ENCODE peak calls at places on chromosomes 3 and 15, in nine cellular contexts. H, X, P, U, F, C, K, S and M are unnamed samples.

GRCh38 chr3:179797192-179797591 is 144.4 kb downstream of the USP13 start:
- DNase-seq in S (no peak), P (no peak), C (no peak), K (no peak), X (no peak), U (no peak), H (no peak), F (no peak), M (no peak)

GRCh38 chr3:12719541-12719940 is 39.5 kb downstream of the TMEM40 start:
- DNase-seq in F (no peak), C (no peak), U (no peak), X (no peak), H (no peak), P (no peak), K (no peak), S (no peak), M (no peak)

GRCh38 chr3:177493091-177493490 is 295.8 kb upstream of the TBL1XR1 start:
- DNase-seq in U (no peak), S (no peak), C (no peak), K (no peak), X (no peak), P (no peak), H (no peak), F (no peak), M (no peak)

GRCh38 chr15:60444289-60444912 is 34.5 kb downstream of the ICE2 start:
- DNase-seq in S (peak; percentile 46), F (no peak), C (peak; percentile 26), U (no peak), P (no peak), H (peak; percentile 50), K (no peak), X (no peak), M (no peak)

GRCh38 chr3:54853573-54854404 is 74.1 kb downstream of the LRTM1 start:
- DNase-seq in K (peak; percentile 15), U (peak; percentile 76), C (no peak), S (peak; percentile 38), X (peak; percentile 66), H (peak; percentile 25), P (peak; percentile 74), F (no peak), M (peak; percentile 65)

GRCh38 chr3:13581485-13582365 is 32.8 kb downstream of the FBLN2 start:
- DNase-seq in X (peak; percentile 48), S (no peak), F (no peak), U (no peak), K (no peak), P (no peak), C (no peak), H (no peak), M (no peak)

GRCh38 chr3:72259755-72260589 is 475.0 kb upstream of the PROK2 start:
- DNase-seq in C (peak; percentile 32), U (peak; percentile 38), H (no peak), P (no peak), F (no peak), S (no peak), X (peak; percentile 45), K (no peak), M (peak; percentile 22)

GRCh38 chr3:30720586-30721313 is 114.3 kb downstream of the TGFBR2 start:
- DNase-seq in K (no peak), U (no peak), C (peak; percentile 82), H (peak; percentile 92), S (no peak), F (peak; percentile 83), X (no peak), P (no peak), M (no peak)

GRCh38 chr15:39581501-39582285 is 814 bp downstream of the THBS1 start:
- DNase-seq in H (peak; percentile 69), P (peak; percentile 76), K (no peak), C (peak; percentile 80), S (no peak), X (peak; percentile 9), F (no peak), U (peak; percentile 42), M (no peak)

GRCh38 chr3:179416681-179417080 is 34.6 kb downstream of the GNB4 start:
- DNase-seq in S (no peak), C (no peak), K (no peak), F (no peak), X (no peak), U (no peak), P (no peak), H (no peak), M (no peak)

GRCh38 chr3:13714251-13714916 is 165.5 kb downstream of the FBLN2 start:
- DNase-seq in U (no peak), F (no peak), X (no peak), K (no peak), P (no peak), H (no peak), S (no peak), C (no peak), M (no peak)

GRCh38 chr3:158368271-158368670 is 202.7 kb upstream of the MLF1 start:
- DNase-seq in X (no peak), U (no peak), H (no peak), K (no peak), C (no peak), P (no peak), F (no peak), S (no peak), M (no peak)

DNA sequence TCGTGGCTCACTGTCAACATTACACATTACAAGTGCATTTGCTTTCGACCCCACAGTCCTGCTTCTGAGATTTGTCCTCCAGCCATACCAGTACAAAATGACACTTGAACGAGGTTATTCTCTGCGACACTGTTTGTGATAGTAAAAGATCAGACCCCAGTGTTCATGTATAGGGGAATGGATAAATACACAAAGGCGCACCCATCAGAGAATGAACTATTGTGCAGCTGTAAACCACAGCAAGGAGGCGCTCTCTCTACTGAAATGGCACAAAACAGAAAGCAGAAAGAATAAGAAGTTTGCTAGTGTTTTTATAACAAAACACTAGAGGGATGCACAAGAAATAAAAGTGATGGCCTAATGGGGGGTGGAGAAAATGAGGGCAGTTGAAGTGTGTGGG is 4.9 kb upstream of the CHSY1 start:
- DNase-seq in F (no peak), C (no peak), S (peak; percentile 51), K (no peak), X (peak; percentile 53), H (peak; percentile 51), U (no peak), P (no peak), M (no peak)
- TF ChIP-seq CTCF in F (peak; percentile 54), C (peak; percentile 36), S (peak; percentile 62), K (no peak), X (no peak), H (no peak), U (peak; percentile 21), P (no peak), M (no peak)

GRCh38 chr3:18300916-18301315 is 124.2 kb downstream of the SATB1 start:
- DNase-seq in F (no peak), C (no peak), P (no peak), H (no peak), U (no peak), X (no peak), K (no peak), S (no peak), M (no peak)
- TF ChIP-seq CTCF in F (no peak), C (no peak), P (no peak), H (no peak), U (no peak), X (no peak), K (no peak), S (no peak), M (no peak)

DNA sequence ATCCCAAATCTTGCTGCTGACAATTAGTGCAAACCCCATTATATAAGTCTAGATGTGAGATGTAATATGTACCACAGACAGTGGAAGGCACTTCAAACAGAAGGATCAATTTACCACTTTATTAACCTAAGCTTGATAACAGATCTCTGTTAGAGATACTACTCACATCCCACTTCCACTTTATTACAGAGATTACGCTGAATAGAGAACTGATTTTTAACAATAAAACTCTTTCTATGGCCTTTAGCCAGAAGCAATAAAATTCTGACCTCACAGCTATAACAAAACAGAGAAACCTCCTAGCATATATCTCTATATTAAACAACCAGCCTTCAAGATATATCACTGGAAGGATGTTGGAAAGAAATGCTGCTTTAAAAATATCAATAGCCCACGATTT is 517.7 kb downstream of the MAGI1 start:
- DNase-seq in H (no peak), S (no peak), C (no peak), P (no peak), F (no peak), X (no peak), K (no peak), U (no peak), M (no peak)
- TF ChIP-seq CTCF in H (no peak), S (no peak), C (no peak), P (no peak), F (no peak), X (no peak), K (no peak), U (no peak), M (no peak)

GRCh38 chr15:63586790-63587189 is 10.4 kb upstream of the FBXL22 start:
- DNase-seq in F (no peak), S (no peak), U (no peak), H (peak; percentile 35), P (no peak), K (no peak), C (no peak), X (no peak), M (no peak)
- TF ChIP-seq CTCF in F (no peak), S (no peak), U (no peak), H (no peak), P (no peak), K (no peak), C (no peak), X (no peak), M (no peak)

GRCh38 chr15:34609658-34610057 is 26.2 kb upstream of the GOLGA8B start:
- DNase-seq in X (peak; percentile 44), P (no peak), K (no peak), S (no peak), C (no peak), H (no peak), F (no peak), U (peak; percentile 7), M (no peak)

GRCh38 chr15:34608517-34608916 is 25.1 kb upstream of the GOLGA8B start:
- DNase-seq in H (no peak), F (no peak), K (no peak), P (no peak), C (no peak), U (no peak), X (no peak), S (no peak), M (no peak)

GRCh38 chr15:34607832-34608231 is 24.4 kb upstream of the GOLGA8B start:
- DNase-seq in F (no peak), S (no peak), P (no peak), C (no peak), H (no peak), K (no peak), U (no peak), X (no peak), M (no peak)

GRCh38 chr15:34609102-34609501 is 25.7 kb upstream of the GOLGA8B start:
- DNase-seq in K (no peak), U (no peak), C (no peak), H (no peak), X (no peak), S (no peak), F (no peak), P (no peak), M (no peak)

DNA sequence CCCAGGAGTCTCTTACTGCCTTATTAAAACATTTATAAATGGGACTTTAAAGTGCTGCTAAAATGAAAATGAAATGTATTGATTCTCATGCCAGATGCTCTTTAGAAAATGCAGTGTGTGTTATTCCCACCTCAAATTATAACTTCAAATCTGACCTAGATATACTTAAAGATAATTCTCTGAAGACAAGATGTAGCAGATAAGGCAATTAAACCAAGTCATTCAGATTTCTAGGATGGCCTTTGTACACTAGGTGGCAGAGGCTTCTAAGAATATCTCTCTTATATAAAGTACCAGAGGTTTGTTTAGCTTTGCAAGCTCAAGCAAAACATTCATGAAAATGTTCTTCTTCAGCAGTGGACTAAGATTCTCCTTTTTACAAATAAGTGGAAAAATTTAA is 26.9 kb upstream of the GOLGA8B start:
- DNase-seq in X (no peak), F (no peak), P (no peak), S (no peak), C (peak; percentile 5), H (peak; percentile 44), U (no peak), K (no peak), M (no peak)
- TF ChIP-seq CTCF in X (peak; percentile 41), F (peak; percentile 60), P (peak; percentile 20), S (peak; percentile 53), C (peak; percentile 41), H (no peak), U (peak; percentile 26), K (no peak), M (no peak)